ENCODE peak calls at places on chromosomes 11 and 22, in nine cellular contexts. I is psoas muscle; C is NCI-H1417; L is HL-60; J is right atrium auricular region; W is caudate nucleus; O is stimulated activated CD4-positive, alpha-beta T cell treated with anti-CD3 and anti-CD28 coated beads, Interleukin-15, amount 100 ng/mL, for 24 hours; N is AG04450; Y is GM04504. A is an unnamed sample.

GRCh38 chr11:69912911-69913451 is 93.8 kb upstream of the FGF3 start:
- DNase-seq in C (no peak), W (no peak), I (peak; percentile 32), J (no peak), Y (no peak), N (no peak), L (peak; percentile 6), O (peak; percentile 24), A (no peak)

GRCh38 chr22:36197065-36197440 is 4.6 kb downstream of the APOL4 start:
- DNase-seq in W (no peak), Y (no peak), O (no peak), N (no peak), L (no peak), C (peak; percentile 61), J (peak; percentile 74), I (peak; percentile 78), A (no peak)

GRCh38 chr11:113481226-113481625 is 6.0 kb upstream of the DRD2 start:
- DNase-seq in W (no peak), L (no peak), N (no peak), O (no peak), I (no peak), Y (no peak), J (no peak), C (no peak), A (no peak)

GRCh38 chr22:42938976-42939375 is 76.0 kb downstream of the PACSIN2 start:
- DNase-seq in W (no peak), Y (no peak), O (no peak), J (no peak), C (no peak), I (no peak), L (no peak), N (no peak), A (no peak)

GRCh38 chr11:8273281-8273680 is 9.6 kb upstream of the LMO1 start:
- DNase-seq in N (no peak), J (no peak), L (no peak), W (no peak), C (no peak), I (no peak), O (no peak), Y (no peak), A (no peak)

GRCh38 chr11:11691296-11692141 is 69.7 kb upstream of the GALNT18 start:
- DNase-seq in O (no peak), Y (no peak), W (peak; percentile 15), C (peak; percentile 84), J (no peak), N (no peak), I (no peak), L (no peak), A (peak; percentile 58)

GRCh38 chr22:48316245-48316875 is 1511.3 kb downstream of the BRD1 start:
- DNase-seq in W (no peak), Y (no peak), C (no peak), L (no peak), J (no peak), O (no peak), N (no peak), I (peak; percentile 3), A (no peak)

GRCh38 chr22:47056361-47056760 is 293.9 kb downstream of the TBC1D22A start:
- DNase-seq in I (no peak), W (no peak), C (no peak), N (no peak), O (no peak), J (no peak), Y (no peak), L (no peak), A (no peak)

GRCh38 chr22:44024288-44024908 is at the start of gene PARVB:
- DNase-seq in O (peak; percentile 42), C (peak; percentile 50), J (no peak), L (peak; percentile 33), W (peak; percentile 51), I (peak; percentile 70), N (no peak), Y (no peak), A (no peak)

GRCh38 chr11:111910637-111911562 is 670 bp downstream of the CRYAB start:
- DNase-seq in W (peak; percentile 61), Y (no peak), L (no peak), J (no peak), O (no peak), C (no peak), I (peak; percentile 60), N (no peak), A (peak; percentile 14)

GRCh38 chr22:37959231-37959825 is 5.8 kb downstream of the POLR2F start:
- DNase-seq in J (no peak), L (no peak), Y (no peak), N (no peak), O (no peak), W (no peak), C (no peak), I (no peak), A (no peak)

GRCh38 chr22:36921309-36922096 is 8.1 kb downstream of the CSF2RB start:
- DNase-seq in O (no peak), C (no peak), W (no peak), N (no peak), Y (no peak), I (no peak), J (peak; percentile 58), L (peak; percentile 90), A (no peak)

GRCh38 chr22:50670914-50671538 is 1.6 kb upstream of the SHANK3 start:
- DNase-seq in L (no peak), N (no peak), C (no peak), Y (no peak), I (no peak), O (no peak), J (peak; percentile 34), W (no peak), A (no peak)

GRCh38 chr22:37431811-37432707 is 4.8 kb upstream of the ELFN2 start:
- DNase-seq in I (no peak), O (peak; percentile 72), L (no peak), Y (peak; percentile 96), J (no peak), N (peak; percentile 95), C (no peak), W (no peak), A (no peak)